ENCODE peak calls at places on chromosome 16, in four cellular contexts. One of them, this sample, is unnamed.

GRCh38 chr16:75024182-75024581 is 25.4 kb downstream of the ZNRF1 start:
- DNase-seq in ELF-1: no peak
- DNase-seq in LoVo: no peak
- DNase-seq in nucleus accumbens: no peak
- DNase-seq in this sample: no peak

GRCh38 chr16:10669791-10670190 is 24.9 kb downstream of the TEKT5 start:
- DNase-seq in LoVo: no peak
- DNase-seq in ELF-1: no peak
- DNase-seq in nucleus accumbens: no peak
- DNase-seq in this sample: no peak

GRCh38 chr16:64102654-64103053 is 1019.2 kb downstream of the CDH11 start:
- DNase-seq in nucleus accumbens: no peak
- DNase-seq in LoVo: no peak
- DNase-seq in ELF-1: no peak
- DNase-seq in this sample: no peak

GRCh38 chr16:82061861-82062525 is 26.9 kb downstream of the HSD17B2 start:
- DNase-seq in LoVo: no peak
- DNase-seq in ELF-1: no peak
- DNase-seq in nucleus accumbens: no peak
- DNase-seq in this sample: peak

GRCh38 chr16:83403751-83404150 is 404.0 kb upstream of the HSBP1 start:
- DNase-seq in nucleus accumbens: no peak
- DNase-seq in LoVo: no peak
- DNase-seq in ELF-1: no peak
- DNase-seq in this sample: no peak

GRCh38 chr16:1122031-1122765 is 26.2 kb upstream of the C1QTNF8 start:
- DNase-seq in LoVo: no peak
- DNase-seq in nucleus accumbens: no peak
- DNase-seq in ELF-1: no peak
- DNase-seq in this sample: no peak

GRCh38 chr16:57123216-57123968 is 31.0 kb downstream of the CPNE2 start:
- DNase-seq in ELF-1: no peak
- DNase-seq in nucleus accumbens: no peak
- DNase-seq in LoVo: no peak
- DNase-seq in this sample: no peak

GRCh38 chr16:79466111-79466510 is 134.4 kb downstream of the MAF start:
- DNase-seq in LoVo: no peak
- DNase-seq in nucleus accumbens: no peak
- DNase-seq in ELF-1: no peak
- DNase-seq in this sample: no peak

This sample was measured in Calu3.